ENCODE peak calls at places on chromosome 10, in five cellular contexts. T is CD14-positive monocyte, C is fibroblast of villous mesenchyme, A is bronchial epithelial cell, I is lower leg skin. Z is an unnamed sample.

GRCh38 chr10:126059101-126059826 is 162.9 kb downstream of the FANK1 start:
- DNase-seq in T (no peak), C (peak), A (no peak), I (no peak), Z (no peak)

GRCh38 chr10:119025336-119025735 is 4.2 kb upstream of the NANOS1 start:
- DNase-seq in T (no peak), C (peak), A (peak), I (no peak), Z (peak)

GRCh38 chr10:60549686-60550085 is 160.0 kb upstream of the ANK3 start:
- DNase-seq in T (no peak), C (peak), A (peak), I (no peak), Z (no peak)

GRCh38 chr10:60896033-60896432 is 48.0 kb downstream of the RHOBTB1 start:
- DNase-seq in T (no peak), C (peak), A (no peak), I (no peak), Z (peak)

GRCh38 chr10:59839576-59839975 is 66.8 kb downstream of the CCDC6 start:
- DNase-seq in T (no peak), C (peak), A (no peak), I (no peak), Z (peak)

GRCh38 chr10:123507298-123507697 is 158.9 kb upstream of the GPR26 start:
- DNase-seq in T (no peak), C (no peak), A (no peak), I (no peak), Z (no peak)

GRCh38 chr10:29656451-29656992 is 21.8 kb upstream of the SVIL start:
- DNase-seq in T (no peak), C (no peak), A (no peak), I (no peak), Z (no peak)

GRCh38 chr10:115941247-115941840 is 331.7 kb downstream of the GFRA1 start:
- DNase-seq in T (no peak), C (peak), A (no peak), I (no peak), Z (no peak)

GRCh38 chr10:33460461-33461294 is 126.2 kb upstream of the NRP1 start:
- DNase-seq in T (no peak), C (peak), A (no peak), I (no peak), Z (peak)

GRCh38 chr10:104038958-104039752 is 46.5 kb downstream of the COL17A1 start:
- DNase-seq in T (no peak), C (no peak), A (no peak), I (peak), Z (no peak)

GRCh38 chr10:13930123-13930522 is 343.4 kb downstream of the PRPF18 start:
- DNase-seq in T (no peak), C (peak), A (no peak), I (no peak), Z (no peak)

GRCh38 chr10:112915590-112916572 is 34.2 kb upstream of the TCF7L2 start:
- DNase-seq in T (no peak), C (peak), A (peak), I (peak), Z (no peak)

GRCh38 chr10:46549171-46550075 is 7.0 kb downstream of the GPRIN2 start:
- DNase-seq in T (peak), C (no peak), A (no peak), I (peak), Z (no peak)

GRCh38 chr10:389391-389790 is 254.1 kb downstream of the ZMYND11 start:
- DNase-seq in T (no peak), C (no peak), A (no peak), I (peak), Z (no peak)

GRCh38 chr10:79495791-79496190 is 16.5 kb upstream of the EIF5AL1 start:
- DNase-seq in T (no peak), C (no peak), A (no peak), I (no peak), Z (no peak)

GRCh38 chr10:43305881-43306280 is 39.0 kb upstream of the RASGEF1A start:
- DNase-seq in T (no peak), C (no peak), A (peak), I (no peak), Z (no peak)

GRCh38 chr10:97075421-97075820 is 110.3 kb downstream of the SLIT1 start:
- DNase-seq in T (no peak), C (no peak), A (no peak), I (no peak), Z (no peak)

GRCh38 chr10:13371879-13372470 is 23.9 kb upstream of the SEPHS1 start:
- DNase-seq in T (peak), C (peak), A (peak), I (peak), Z (peak)

GRCh38 chr10:11018426-11018818 is 750 bp downstream of the CELF2 start:
- DNase-seq in T (no peak), C (no peak), A (no peak), I (peak), Z (no peak)

GRCh38 chr10:71138126-71138860 is 74.1 kb upstream of the UNC5B start:
- DNase-seq in T (no peak), C (no peak), A (no peak), I (peak), Z (no peak)

GRCh38 chr10:109187677-109188076 is 735.6 kb downstream of the XPNPEP1 start:
- DNase-seq in T (no peak), C (peak), A (no peak), I (no peak), Z (no peak)

GRCh38 chr10:103470755-103471653 is 8.0 kb downstream of the CALHM3 start:
- DNase-seq in T (peak), C (peak), A (no peak), I (peak), Z (no peak)

GRCh38 chr10:89734616-89735015 is 33.2 kb downstream of the KIF20B start:
- DNase-seq in T (no peak), C (no peak), A (no peak), I (no peak), Z (no peak)

GRCh38 chr10:3107426-3107961 is 40.1 kb downstream of the PFKP start:
- DNase-seq in T (no peak), C (peak), A (peak), I (peak), Z (peak)

GRCh38 chr10:131973160-131973951 is 8.4 kb downstream of the BNIP3 start:
- DNase-seq in T (no peak), C (no peak), A (no peak), I (no peak), Z (no peak)

GRCh38 chr10:78972160-78972946 is 96.4 kb upstream of the ZMIZ1 start:
- DNase-seq in T (peak), C (peak), A (no peak), I (peak), Z (peak)

GRCh38 chr10:93589648-93590562 is 11.1 kb downstream of the RBP4 start:
- DNase-seq in T (no peak), C (no peak), A (no peak), I (peak), Z (no peak)

GRCh38 chr10:119191881-119192280 is 13.3 kb upstream of the PRDX3 start:
- DNase-seq in T (no peak), C (no peak), A (peak), I (peak), Z (no peak)

GRCh38 chr10:1074748-1075358 is 18.7 kb downstream of the WDR37 start:
- DNase-seq in T (no peak), C (peak), A (peak), I (no peak), Z (no peak)

GRCh38 chr10:122301055-122301810 is 30.1 kb downstream of the BTBD16 start:
- DNase-seq in T (no peak), C (peak), A (peak), I (peak), Z (peak)

GRCh38 chr10:51073461-51074237 is 638 bp upstream of the PRKG1 start:
- DNase-seq in T (no peak), C (no peak), A (no peak), I (peak), Z (no peak)

GRCh38 chr10:116371737-116372136 is 47.5 kb downstream of the CCDC172 start:
- DNase-seq in T (no peak), C (no peak), A (no peak), I (no peak), Z (no peak)

GRCh38 chr10:12400266-12400931 is 51.1 kb downstream of the CAMK1D start:
- DNase-seq in T (no peak), C (no peak), A (no peak), I (no peak), Z (peak)

GRCh38 chr10:5665380-5666323 is 743 bp downstream of the ASB13 start:
- DNase-seq in T (no peak), C (peak), A (peak), I (peak), Z (no peak)

GRCh38 chr10:129122846-129123245 is 344.2 kb upstream of the MGMT start:
- DNase-seq in T (no peak), C (no peak), A (no peak), I (no peak), Z (no peak)

GRCh38 chr10:48535416-48536225 is 69.3 kb downstream of the ARHGAP22 start:
- DNase-seq in T (no peak), C (no peak), A (no peak), I (peak), Z (no peak)

GRCh38 chr10:71769279-71769823 is 4.0 kb downstream of the VSIR start:
- DNase-seq in T (peak), C (peak), A (no peak), I (no peak), Z (peak)

GRCh38 chr10:69885379-69886156 is 83.9 kb downstream of the COL13A1 start:
- DNase-seq in T (no peak), C (peak), A (no peak), I (no peak), Z (no peak)

GRCh38 chr10:69884686-69885085 is 83.0 kb downstream of the COL13A1 start:
- DNase-seq in T (no peak), C (no peak), A (no peak), I (no peak), Z (no peak)

GRCh38 chr10:69883680-69884375 is 82.1 kb downstream of the COL13A1 start:
- DNase-seq in T (no peak), C (no peak), A (no peak), I (no peak), Z (no peak)

GRCh38 chr10:69881202-69881601 is 79.5 kb downstream of the COL13A1 start:
- DNase-seq in T (no peak), C (no peak), A (no peak), I (no peak), Z (no peak)

GRCh38 chr10:69883256-69883655 is 81.5 kb downstream of the COL13A1 start:
- DNase-seq in T (no peak), C (no peak), A (peak), I (no peak), Z (no peak)
- TF ChIP-seq CTCF in T (no peak), C (no peak), A (peak), I (no peak), Z (peak)

GRCh38 chr10:17906002-17906401 is 45.7 kb upstream of the SLC39A12 start:
- DNase-seq in T (no peak), C (no peak), A (no peak), I (no peak), Z (no peak)

GRCh38 chr10:17914169-17915045 is 37.3 kb upstream of the SLC39A12 start:
- DNase-seq in T (no peak), C (no peak), A (no peak), I (no peak), Z (no peak)

GRCh38 chr10:17913604-17914003 is 38.1 kb upstream of the SLC39A12 start:
- DNase-seq in T (no peak), C (no peak), A (no peak), I (no peak), Z (no peak)

GRCh38 chr10:17912764-17913163 is 39.0 kb upstream of the SLC39A12 start:
- DNase-seq in T (no peak), C (no peak), A (no peak), I (no peak), Z (no peak)

DNA sequence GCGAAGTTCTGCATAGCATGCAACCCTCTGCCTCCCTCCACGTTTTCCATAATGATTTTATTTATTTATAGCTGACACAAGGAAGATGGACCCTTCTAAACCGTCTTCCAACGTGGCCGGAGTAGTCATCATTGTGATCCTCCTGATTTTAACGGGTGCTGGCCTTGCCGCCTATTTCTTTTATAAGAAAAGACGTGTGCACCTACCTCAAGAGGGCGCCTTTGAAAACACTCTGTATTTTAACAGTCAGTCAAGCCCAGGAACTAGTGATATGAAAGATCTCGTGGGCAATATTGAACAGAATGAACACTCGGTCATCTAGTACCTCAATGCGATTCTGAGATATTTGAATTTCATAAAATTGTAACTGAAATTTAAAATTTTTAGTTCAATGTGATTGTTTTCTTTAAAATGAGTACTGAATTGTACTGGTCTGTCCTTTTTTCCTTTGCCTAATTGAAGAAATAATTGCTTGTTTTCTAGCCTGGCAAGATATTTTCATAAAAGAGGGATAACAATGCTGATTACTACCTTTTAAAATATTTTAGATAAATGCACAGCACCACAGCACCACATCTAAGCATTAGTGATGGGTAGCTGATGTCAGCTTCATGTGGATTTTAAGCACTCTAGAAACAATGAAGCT is 41.5 kb upstream of the SLC39A12 start:
- DNase-seq in T (no peak), C (peak), A (peak), I (no peak), Z (peak)
- TF ChIP-seq CTCF in T (peak), C (peak), A (peak), I (no peak), Z (peak)

GRCh38 chr10:77837248-77837924 is 89.2 kb downstream of the DLG5 start:
- DNase-seq in T (no peak), C (peak), A (peak), I (no peak), Z (peak)
- TF ChIP-seq CTCF in T (no peak), C (no peak), A (peak), I (no peak), Z (peak)

DNA sequence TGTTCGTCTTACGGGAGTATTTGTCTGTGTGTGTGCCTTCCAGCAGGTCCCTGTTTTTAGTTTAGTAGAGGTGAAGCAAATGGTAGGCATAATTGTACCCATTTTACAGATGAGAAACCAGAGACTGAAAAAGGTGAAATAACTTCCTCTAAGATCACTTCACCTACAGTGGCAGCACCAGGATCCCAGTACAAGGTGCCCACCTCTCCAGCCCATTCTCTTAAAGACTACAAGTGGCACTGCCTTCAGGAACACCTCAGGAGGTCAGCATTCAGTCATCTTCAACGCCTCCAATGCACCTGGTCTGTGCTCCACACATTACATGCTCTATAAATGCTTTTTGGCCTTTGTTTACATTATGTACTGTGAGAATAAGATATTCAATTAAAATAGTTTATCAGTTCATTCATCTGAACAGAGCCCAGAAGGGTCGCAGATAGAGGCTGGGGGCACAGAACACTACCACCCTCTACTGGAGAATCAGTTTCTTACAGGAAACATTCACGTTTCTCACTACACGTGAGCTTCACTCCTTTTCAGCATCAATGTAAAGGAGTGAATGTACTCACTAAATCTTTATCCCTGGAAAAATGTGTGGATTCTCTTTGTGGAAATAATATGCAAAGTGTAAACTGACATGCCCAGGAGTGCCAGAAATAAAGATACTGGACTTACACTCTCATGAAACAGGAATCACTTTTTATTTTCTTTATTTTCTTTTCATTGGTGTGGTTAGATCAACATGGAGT is 45.5 kb upstream of the ABLIM1 start:
- DNase-seq in T (no peak), C (peak), A (peak), I (no peak), Z (no peak)
- TF ChIP-seq CTCF in T (peak), C (peak), A (peak), I (no peak), Z (peak)